ENCODE peak calls at places on chromosomes 7 and 10, in six cellular contexts. G is HL-60, C is adrenal gland, T is colonic mucosa, U is MG63, I is WERI-Rb-1. S is an unnamed sample. For H3K27me3, the result is how much of the 10 kb centered on the place peaks cover.

GRCh38 chr7:2008101-2008935 is 224.4 kb downstream of the MAD1L1 start:
- DNase-seq in G (no peak), C (peak), T (no peak), U (no peak), I (no peak), S (no peak)

GRCh38 chr7:108147031-108147563 is 16.9 kb upstream of the LAMB4 start:
- DNase-seq in G (no peak), C (peak), T (no peak), U (no peak), I (peak), S (no peak)

GRCh38 chr7:45203947-45204445 is 46.4 kb downstream of the RAMP3 start:
- DNase-seq in G (no peak), C (no peak), T (no peak), U (no peak), I (no peak), S (no peak)

GRCh38 chr7:155669717-155670505 is 25.4 kb downstream of the RBM33 start:
- DNase-seq in G (no peak), C (no peak), T (no peak), U (peak), I (no peak), S (peak)

GRCh38 chr7:80921130-80921529 is 2.3 kb upstream of the SEMA3C start:
- DNase-seq in G (no peak), C (no peak), T (peak), U (no peak), I (no peak), S (no peak)

GRCh38 chr7:20784311-20785210 is 2.1 kb downstream of the SP8 start:
- DNase-seq in G (no peak), C (no peak), T (no peak), U (peak), I (peak), S (peak)

GRCh38 chr7:37719077-37719476 is 35.5 kb downstream of the GPR141 start:
- DNase-seq in G (no peak), C (no peak), T (no peak), U (no peak), I (no peak), S (no peak)

GRCh38 chr10:113480828-113481502 is 71.9 kb upstream of the HABP2 start:
- DNase-seq in G (no peak), C (no peak), T (no peak), U (no peak), I (no peak), S (no peak)

GRCh38 chr7:1123721-1124120 is 35.8 kb downstream of the GPER1 start:
- DNase-seq in G (no peak), C (peak), T (peak), U (peak), I (peak), S (peak)

GRCh38 chr7:66138994-66139752 is 24.5 kb downstream of the CRCP start:
- DNase-seq in G (no peak), C (no peak), T (no peak), U (no peak), I (no peak), S (no peak)

GRCh38 chr10:91887075-91887899 is 22.0 kb downstream of the FGFBP3 start:
- DNase-seq in G (no peak), C (peak), T (no peak), U (peak), I (no peak), S (peak)

GRCh38 chr7:30379131-30379530 is 94.7 kb downstream of the ZNRF2 start:
- DNase-seq in G (no peak), C (no peak), T (no peak), U (no peak), I (no peak), S (no peak)

GRCh38 chr7:41696323-41696916 is 6.5 kb downstream of the INHBA start:
- DNase-seq in G (peak), C (peak), T (peak), U (peak), I (peak), S (peak)

GRCh38 chr7:2715341-2716231 is 27.6 kb downstream of the AMZ1 start:
- DNase-seq in G (peak), C (no peak), T (no peak), U (no peak), I (no peak), S (no peak)

GRCh38 chr7:6636741-6637543 is at the start of gene ZNF316:
- DNase-seq in G (peak), C (peak), T (peak), U (peak), I (peak), S (peak)

GRCh38 chr10:34906021-34906965 is 91.2 kb upstream of the PARD3 start:
- DNase-seq in G (no peak), C (peak), T (no peak), U (no peak), I (peak), S (peak)

GRCh38 chr10:34163075-34163905 is 651.8 kb downstream of the PARD3 start:
- DNase-seq in G (no peak), C (no peak), T (no peak), U (no peak), I (no peak), S (no peak)

GRCh38 chr10:80537086-80537704 is 507 bp upstream of the SH2D4B start:
- DNase-seq in G (no peak), C (no peak), T (peak), U (no peak), I (no peak), S (peak)

GRCh38 chr10:102645388-102645740 is 1.1 kb downstream of the TRIM8 start:
- DNase-seq in G (peak), C (peak), T (peak), U (peak), I (peak), S (no peak)

GRCh38 chr10:30986027-30986672 is 45.5 kb downstream of the ZNF438 start:
- DNase-seq in G (no peak), C (no peak), T (no peak), U (no peak), I (no peak), S (no peak)

GRCh38 chr10:125578658-125579315 is 104.2 kb downstream of the TEX36 start:
- DNase-seq in G (no peak), C (no peak), T (no peak), U (no peak), I (no peak), S (no peak)

GRCh38 chr7:131145026-131145425 is 182.7 kb upstream of the MKLN1 start:
- DNase-seq in G (no peak), C (no peak), T (no peak), U (no peak), I (no peak), S (no peak)

GRCh38 chr7:70017371-70017770 is 419.1 kb downstream of the AUTS2 start:
- DNase-seq in G (no peak), C (no peak), T (no peak), U (no peak), I (no peak), S (no peak)

GRCh38 chr10:3926268-3926667 is 141.3 kb upstream of the KLF6 start:
- DNase-seq in G (no peak), C (no peak), T (no peak), U (no peak), I (no peak), S (no peak)

GRCh38 chr7:21898265-21898930 is 47.3 kb downstream of the CDCA7L start:
- DNase-seq in G (peak), C (no peak), T (no peak), U (no peak), I (no peak), S (no peak)

GRCh38 chr7:86598311-86598710 is 45.4 kb upstream of the GRM3 start:
- DNase-seq in G (peak), C (peak), T (peak), U (peak), I (peak), S (peak)

GRCh38 chr7:99930376-99930775 is 956 bp upstream of the GJC3 start:
- DNase-seq in G (no peak), C (no peak), T (no peak), U (no peak), I (no peak), S (no peak)

GRCh38 chr7:142890838-142891485 is 5.4 kb upstream of the TRPV6 start:
- DNase-seq in G (no peak), C (no peak), T (no peak), U (no peak), I (no peak), S (no peak)

GRCh38 chr10:19651549-19651948 is 164.7 kb upstream of the PLXDC2 start:
- DNase-seq in G (no peak), C (no peak), T (no peak), U (no peak), I (no peak), S (no peak)

GRCh38 chr7:68684246-68684850 is 913.9 kb upstream of the AUTS2 start:
- DNase-seq in G (no peak), C (no peak), T (no peak), U (no peak), I (peak), S (no peak)

GRCh38 chr7:74028321-74028812 is 394 bp downstream of the ELN start:
- DNase-seq in G (no peak), C (no peak), T (no peak), U (no peak), I (no peak), S (no peak)

GRCh38 chr7:74029094-74029785 is 1.3 kb downstream of the ELN start:
- DNase-seq in G (no peak), C (no peak), T (no peak), U (no peak), I (no peak), S (no peak)

GRCh38 chr7:74030861-74031260 is 2.9 kb downstream of the ELN start:
- DNase-seq in G (no peak), C (no peak), T (no peak), U (no peak), I (no peak), S (no peak)

GRCh38 chr7:74031403-74032190 is 3.6 kb downstream of the ELN start:
- DNase-seq in G (no peak), C (no peak), T (no peak), U (no peak), I (no peak), S (no peak)

DNA sequence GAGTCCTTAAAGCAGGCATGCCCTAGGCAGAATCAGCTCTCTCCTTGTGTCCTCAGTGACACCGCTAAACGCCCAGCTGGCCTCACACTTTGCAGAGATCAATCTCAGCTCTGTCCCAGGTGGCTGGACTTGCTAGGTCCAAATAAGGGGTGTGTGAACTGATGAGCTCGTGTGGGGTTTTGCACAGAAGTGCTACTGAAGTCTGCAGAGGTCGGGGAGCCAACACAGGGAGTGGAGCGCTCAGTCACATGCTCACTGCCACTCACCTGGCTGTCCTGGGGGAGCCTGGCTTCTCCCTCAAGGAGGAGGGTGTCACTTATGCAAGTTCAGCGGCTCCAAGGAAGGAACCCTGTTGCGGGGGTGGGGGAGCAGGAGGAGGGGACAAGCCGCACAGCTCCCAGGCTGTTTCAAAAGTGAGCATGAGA is 2.0 kb downstream of the ELN start:
- DNase-seq in G (no peak), C (no peak), T (no peak), U (no peak), I (peak), S (no peak)
- H3K4me3 ChIP-seq in G (no peak), C (no peak), T (no peak), U (no peak), I (no peak), S (no peak)

GRCh38 chr10:132884041-132884440 is 58.3 kb downstream of the CFAP46 start:
- DNase-seq in G (no peak), C (no peak), T (no peak), U (no peak), I (no peak), S (no peak)

GRCh38 chr10:132881186-132881920 is 61.0 kb downstream of the CFAP46 start:
- DNase-seq in G (no peak), C (no peak), T (no peak), U (no peak), I (no peak), S (no peak)

GRCh38 chr10:132882069-132882468 is 60.3 kb downstream of the CFAP46 start:
- DNase-seq in G (no peak), C (no peak), T (no peak), U (no peak), I (no peak), S (no peak)

GRCh38 chr10:132883391-132883881 is 58.9 kb downstream of the CFAP46 start:
- DNase-seq in G (no peak), C (no peak), T (no peak), U (no peak), I (no peak), S (no peak)

DNA sequence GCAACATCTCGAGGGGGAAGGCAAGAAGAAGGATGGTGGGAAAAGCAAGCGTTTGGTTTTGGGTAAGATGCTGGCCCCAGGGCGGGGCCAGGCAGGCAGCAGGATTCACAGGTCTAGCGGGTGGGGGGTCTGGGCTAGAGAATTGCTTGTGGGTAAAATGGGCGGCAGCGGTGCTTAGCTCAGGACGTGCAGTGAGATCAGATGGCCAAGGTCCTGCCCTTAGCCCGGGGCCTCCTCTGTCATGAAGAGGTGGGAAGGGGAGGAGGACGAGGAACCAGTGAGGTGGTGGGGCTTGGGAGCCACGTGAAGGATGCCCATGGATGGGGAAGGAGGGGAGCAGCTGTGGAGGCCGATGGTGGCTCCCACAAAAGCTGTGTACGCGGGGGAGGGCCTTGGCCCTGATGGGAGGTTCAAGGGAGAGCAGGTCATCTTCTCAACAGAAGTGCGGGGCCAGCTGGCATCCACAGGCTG is 59.9 kb downstream of the CFAP46 start:
- DNase-seq in G (no peak), C (no peak), T (no peak), U (no peak), I (no peak), S (no peak)
- H3K27me3 ChIP-seq in G (under half), C (under half), T (under half), U (under half), I (under half), S (under half)

GRCh38 chr10:131947631-131948347 is 33.9 kb downstream of the BNIP3 start:
- DNase-seq in G (no peak), C (peak), T (no peak), U (peak), I (no peak), S (no peak)

GRCh38 chr10:131949041-131949862 is 32.5 kb downstream of the BNIP3 start:
- DNase-seq in G (no peak), C (no peak), T (no peak), U (no peak), I (no peak), S (no peak)

GRCh38 chr10:131946880-131947279 is 34.8 kb downstream of the BNIP3 start:
- DNase-seq in G (no peak), C (no peak), T (no peak), U (no peak), I (no peak), S (no peak)

GRCh38 chr10:131948501-131948900 is 33.2 kb downstream of the BNIP3 start:
- DNase-seq in G (no peak), C (no peak), T (no peak), U (no peak), I (no peak), S (no peak)

GRCh38 chr10:131946321-131946751 is 35.4 kb downstream of the BNIP3 start:
- DNase-seq in G (no peak), C (no peak), T (no peak), U (peak), I (no peak), S (no peak)
- H3K4me3 ChIP-seq in G (no peak), C (no peak), T (no peak), U (no peak), I (no peak), S (no peak)

GRCh38 chr7:140082770-140083169 is 20.0 kb upstream of the PARP12 start:
- DNase-seq in G (no peak), C (no peak), T (no peak), U (no peak), I (no peak), S (no peak)
- H3K27me3 ChIP-seq in G (under half), C (under half), T (under half), U (under half), I (under half), S (under half)

DNA sequence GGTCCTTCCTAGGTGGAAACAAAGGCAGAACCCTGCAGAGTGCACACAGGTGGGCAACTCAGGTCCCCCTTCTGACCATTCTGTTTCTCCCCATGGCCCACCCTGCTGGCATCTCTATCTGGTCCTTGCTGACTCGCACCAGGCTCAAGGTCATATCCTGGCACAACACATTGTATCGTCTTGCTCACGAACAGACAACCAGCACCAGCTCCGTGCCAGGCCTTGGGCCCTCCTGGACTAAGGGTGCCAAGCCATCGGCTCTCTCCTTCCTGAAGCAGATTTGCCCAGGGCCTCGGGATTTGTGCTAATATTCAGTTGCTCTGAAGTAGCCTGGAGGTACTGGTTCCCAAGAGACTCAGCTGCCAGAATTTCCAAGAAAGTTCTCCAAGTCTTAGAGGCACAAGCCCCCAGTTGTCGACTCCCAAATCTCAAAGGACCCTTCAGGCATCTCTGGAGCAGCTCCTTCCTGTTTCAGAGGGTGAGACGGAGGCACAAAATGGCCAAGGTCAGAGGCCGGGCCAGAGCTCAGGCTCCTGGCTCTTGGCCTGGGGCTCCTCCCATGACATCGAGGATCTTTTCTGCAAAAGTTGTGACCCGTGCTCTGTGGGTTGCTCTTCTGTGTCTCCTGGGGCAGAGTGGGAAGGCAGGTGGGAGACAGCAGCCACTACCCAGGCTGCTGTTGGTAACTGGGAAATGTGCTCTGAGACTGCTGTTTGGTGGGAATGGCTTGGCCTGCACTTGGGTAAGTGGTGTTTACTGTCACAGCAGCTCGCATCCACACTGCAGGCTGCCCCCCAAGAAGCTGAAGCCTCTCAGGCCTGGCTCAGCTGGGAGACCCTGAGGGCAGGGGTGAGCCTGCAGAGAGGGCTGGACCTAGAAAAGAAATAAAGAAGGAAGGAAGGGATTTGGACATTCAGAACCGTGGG is 121.3 kb downstream of the RGS10 start:
- DNase-seq in G (no peak), C (peak), T (no peak), U (peak), I (no peak), S (no peak)
- H3K4me3 ChIP-seq in G (no peak), C (no peak), T (no peak), U (no peak), I (no peak), S (no peak)

GRCh38 chr10:110399163-110400094 is 94.7 kb upstream of the SMNDC1 start:
- DNase-seq in G (no peak), C (peak), T (no peak), U (peak), I (no peak), S (no peak)

GRCh38 chr10:110395350-110396283 is 90.9 kb upstream of the SMNDC1 start:
- DNase-seq in G (no peak), C (peak), T (peak), U (peak), I (no peak), S (no peak)

GRCh38 chr10:110398419-110399162 is 93.9 kb upstream of the SMNDC1 start:
- DNase-seq in G (no peak), C (peak), T (peak), U (peak), I (peak), S (peak)

GRCh38 chr10:110396284-110396651 is 91.5 kb upstream of the SMNDC1 start:
- DNase-seq in G (no peak), C (no peak), T (no peak), U (no peak), I (no peak), S (no peak)

DNA sequence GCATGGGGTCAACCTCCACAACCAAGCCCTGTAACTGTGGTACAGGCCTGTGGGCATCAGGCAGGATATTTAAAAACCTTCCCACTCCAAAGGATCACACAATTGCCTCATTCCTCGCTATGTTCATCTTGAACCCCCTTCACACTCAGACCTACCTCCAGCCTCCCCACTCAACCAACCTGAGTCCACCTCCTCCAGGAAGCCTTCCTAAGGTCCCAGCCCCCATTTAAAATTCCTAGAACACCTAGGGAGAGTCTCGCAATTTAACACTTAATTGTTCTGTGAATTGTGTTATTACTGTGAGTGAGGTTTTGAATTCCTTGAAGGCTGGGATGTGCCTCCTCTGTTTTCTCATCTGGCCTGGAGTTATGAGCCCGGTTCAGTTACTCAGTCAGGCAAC is 93.1 kb upstream of the SMNDC1 start:
- DNase-seq in G (no peak), C (no peak), T (no peak), U (no peak), I (no peak), S (no peak)
- H3K27me3 ChIP-seq in G (under half), C (under half), T (under half), U (under half), I (under half), S (under half)

GRCh38 chr7:134645935-134646334 is 718 bp upstream of the BPGM start:
- DNase-seq in G (no peak), C (peak), T (no peak), U (no peak), I (no peak), S (no peak)
- H3K4me3 ChIP-seq in G (peak), C (peak), T (peak), U (peak), I (peak), S (peak)

GRCh38 chr10:70758757-70759514 is 26.2 kb downstream of the TBATA start:
- DNase-seq in G (peak), C (peak), T (peak), U (peak), I (peak), S (peak)
- H3K27me3 ChIP-seq in G (under half), C (under half), T (under half), U (under half), I (under half), S (under half)

S was measured in H7.